ENCODE peak calls at places on chromosomes 1 and 21, in eight cellular contexts. One of them, this sample, is unnamed. For H3K4me1, the result is how much of the 10 kb centered on the place peaks cover.

GRCh38 chr1:239711768-239712167 is 325.4 kb downstream of the CHRM3 start:
- DNase-seq in CD8-positive, alpha-beta T cell: no peak
- DNase-seq in heart left ventricle: no peak
- DNase-seq in OCI-LY7: no peak
- DNase-seq in ovary: no peak
- DNase-seq in uterus: no peak
- DNase-seq in prostate gland: no peak
- DNase-seq in tibial artery: no peak
- DNase-seq in this sample: no peak

GRCh38 chr1:11537854-11538591 is 59.1 kb downstream of the DISP3 start:
- DNase-seq in CD8-positive, alpha-beta T cell: no peak
- DNase-seq in OCI-LY7: no peak
- DNase-seq in uterus: no peak
- DNase-seq in heart left ventricle: no peak
- DNase-seq in tibial artery: no peak
- DNase-seq in prostate gland: no peak
- DNase-seq in ovary: no peak
- DNase-seq in this sample: no peak

GRCh38 chr1:85580046-85580411 is 532 bp upstream of the CCN1 start:
- DNase-seq in ovary: peak
- DNase-seq in uterus: peak
- DNase-seq in CD8-positive, alpha-beta T cell: no peak
- DNase-seq in OCI-LY7: no peak
- DNase-seq in heart left ventricle: peak
- DNase-seq in prostate gland: peak
- DNase-seq in tibial artery: no peak
- DNase-seq in this sample: no peak

GRCh38 chr1:114024049-114024448 is 44.8 kb downstream of the OLFML3 start:
- DNase-seq in tibial artery: no peak
- DNase-seq in CD8-positive, alpha-beta T cell: no peak
- DNase-seq in ovary: peak
- DNase-seq in uterus: no peak
- DNase-seq in OCI-LY7: no peak
- DNase-seq in prostate gland: no peak
- DNase-seq in heart left ventricle: no peak
- DNase-seq in this sample: no peak

GRCh38 chr1:77824083-77824482 is 44.6 kb downstream of the MIGA1 start:
- DNase-seq in uterus: no peak
- DNase-seq in heart left ventricle: no peak
- DNase-seq in CD8-positive, alpha-beta T cell: no peak
- DNase-seq in tibial artery: no peak
- DNase-seq in ovary: no peak
- DNase-seq in OCI-LY7: no peak
- DNase-seq in prostate gland: no peak
- DNase-seq in this sample: no peak

GRCh38 chr21:27505516-27505915 is 538.6 kb upstream of the ADAMTS5 start:
- DNase-seq in heart left ventricle: no peak
- DNase-seq in ovary: no peak
- DNase-seq in CD8-positive, alpha-beta T cell: no peak
- DNase-seq in OCI-LY7: no peak
- DNase-seq in prostate gland: no peak
- DNase-seq in uterus: no peak
- DNase-seq in tibial artery: no peak
- DNase-seq in this sample: no peak

GRCh38 chr1:209607102-209607794 is 23.7 kb downstream of the CAMK1G start:
- DNase-seq in OCI-LY7: no peak
- DNase-seq in uterus: no peak
- DNase-seq in prostate gland: no peak
- DNase-seq in CD8-positive, alpha-beta T cell: no peak
- DNase-seq in heart left ventricle: no peak
- DNase-seq in tibial artery: no peak
- DNase-seq in ovary: no peak
- DNase-seq in this sample: no peak

GRCh38 chr1:7640350-7640749 is 130.7 kb upstream of the VAMP3 start:
- DNase-seq in tibial artery: no peak
- DNase-seq in CD8-positive, alpha-beta T cell: no peak
- DNase-seq in prostate gland: no peak
- DNase-seq in OCI-LY7: no peak
- DNase-seq in uterus: no peak
- DNase-seq in ovary: no peak
- DNase-seq in heart left ventricle: no peak
- DNase-seq in this sample: no peak

GRCh38 chr1:70819231-70819630 is 228.4 kb downstream of the PTGER3 start:
- DNase-seq in CD8-positive, alpha-beta T cell: no peak
- DNase-seq in OCI-LY7: no peak
- DNase-seq in ovary: no peak
- DNase-seq in heart left ventricle: no peak
- DNase-seq in prostate gland: no peak
- DNase-seq in uterus: no peak
- DNase-seq in tibial artery: no peak
- DNase-seq in this sample: no peak

GRCh38 chr1:5949074-5949760 is 43.0 kb downstream of the NPHP4 start:
- DNase-seq in prostate gland: no peak
- DNase-seq in uterus: no peak
- DNase-seq in tibial artery: no peak
- DNase-seq in CD8-positive, alpha-beta T cell: no peak
- DNase-seq in OCI-LY7: no peak
- DNase-seq in heart left ventricle: no peak
- DNase-seq in ovary: no peak
- DNase-seq in this sample: no peak

GRCh38 chr1:77282187-77282865 is 507 bp downstream of the AK5 start:
- DNase-seq in prostate gland: no peak
- DNase-seq in tibial artery: no peak
- DNase-seq in CD8-positive, alpha-beta T cell: peak
- DNase-seq in heart left ventricle: no peak
- DNase-seq in ovary: peak
- DNase-seq in OCI-LY7: no peak
- DNase-seq in uterus: no peak
- DNase-seq in this sample: no peak

GRCh38 chr21:26127918-26128317 is 42.7 kb downstream of the APP start:
- DNase-seq in OCI-LY7: no peak
- DNase-seq in tibial artery: peak
- DNase-seq in prostate gland: peak
- DNase-seq in CD8-positive, alpha-beta T cell: no peak
- DNase-seq in ovary: no peak
- DNase-seq in uterus: no peak
- DNase-seq in heart left ventricle: peak
- DNase-seq in this sample: no peak

GRCh38 chr1:209890606-209891330 is 47.2 kb upstream of the SYT14 start:
- DNase-seq in uterus: no peak
- DNase-seq in OCI-LY7: no peak
- DNase-seq in CD8-positive, alpha-beta T cell: no peak
- DNase-seq in heart left ventricle: no peak
- DNase-seq in prostate gland: no peak
- DNase-seq in tibial artery: no peak
- DNase-seq in ovary: no peak
- DNase-seq in this sample: no peak

GRCh38 chr21:44952116-44952928 is 12.5 kb downstream of the SLX9 start:
- DNase-seq in uterus: no peak
- DNase-seq in CD8-positive, alpha-beta T cell: no peak
- DNase-seq in heart left ventricle: peak
- DNase-seq in ovary: no peak
- DNase-seq in OCI-LY7: no peak
- DNase-seq in prostate gland: no peak
- DNase-seq in tibial artery: peak
- DNase-seq in this sample: peak

GRCh38 chr1:151547900-151548230 is 7.8 kb downstream of the TUFT1 start:
- DNase-seq in CD8-positive, alpha-beta T cell: no peak
- DNase-seq in tibial artery: no peak
- DNase-seq in ovary: no peak
- DNase-seq in heart left ventricle: no peak
- DNase-seq in prostate gland: no peak
- DNase-seq in OCI-LY7: no peak
- DNase-seq in uterus: no peak
- DNase-seq in this sample: no peak
- H3K4me1 ChIP-seq in CD8-positive, alpha-beta T cell: under half
- H3K4me1 ChIP-seq in tibial artery: under half
- H3K4me1 ChIP-seq in ovary: under half
- H3K4me1 ChIP-seq in heart left ventricle: under half
- H3K4me1 ChIP-seq in prostate gland: under half
- H3K4me1 ChIP-seq in OCI-LY7: under half
- H3K4me1 ChIP-seq in uterus: under half
- H3K4me1 ChIP-seq in this sample: under half

GRCh38 chr21:39021475-39021832 is 161.8 kb downstream of the PSMG1 start:
- DNase-seq in heart left ventricle: no peak
- DNase-seq in prostate gland: no peak
- DNase-seq in uterus: no peak
- DNase-seq in OCI-LY7: no peak
- DNase-seq in CD8-positive, alpha-beta T cell: no peak
- DNase-seq in ovary: no peak
- DNase-seq in tibial artery: no peak
- DNase-seq in this sample: no peak

GRCh38 chr21:39022035-39022900 is 161.0 kb downstream of the PSMG1 start:
- DNase-seq in tibial artery: no peak
- DNase-seq in ovary: peak
- DNase-seq in prostate gland: no peak
- DNase-seq in OCI-LY7: no peak
- DNase-seq in heart left ventricle: no peak
- DNase-seq in uterus: peak
- DNase-seq in CD8-positive, alpha-beta T cell: no peak
- DNase-seq in this sample: no peak

GRCh38 chr21:39024538-39024937 is 158.7 kb downstream of the PSMG1 start:
- DNase-seq in tibial artery: no peak
- DNase-seq in prostate gland: no peak
- DNase-seq in heart left ventricle: no peak
- DNase-seq in uterus: no peak
- DNase-seq in CD8-positive, alpha-beta T cell: no peak
- DNase-seq in ovary: no peak
- DNase-seq in OCI-LY7: no peak
- DNase-seq in this sample: no peak

GRCh38 chr21:39025198-39025597 is 158.1 kb downstream of the PSMG1 start:
- DNase-seq in heart left ventricle: no peak
- DNase-seq in uterus: no peak
- DNase-seq in prostate gland: no peak
- DNase-seq in CD8-positive, alpha-beta T cell: no peak
- DNase-seq in ovary: no peak
- DNase-seq in tibial artery: no peak
- DNase-seq in OCI-LY7: no peak
- DNase-seq in this sample: no peak

DNA sequence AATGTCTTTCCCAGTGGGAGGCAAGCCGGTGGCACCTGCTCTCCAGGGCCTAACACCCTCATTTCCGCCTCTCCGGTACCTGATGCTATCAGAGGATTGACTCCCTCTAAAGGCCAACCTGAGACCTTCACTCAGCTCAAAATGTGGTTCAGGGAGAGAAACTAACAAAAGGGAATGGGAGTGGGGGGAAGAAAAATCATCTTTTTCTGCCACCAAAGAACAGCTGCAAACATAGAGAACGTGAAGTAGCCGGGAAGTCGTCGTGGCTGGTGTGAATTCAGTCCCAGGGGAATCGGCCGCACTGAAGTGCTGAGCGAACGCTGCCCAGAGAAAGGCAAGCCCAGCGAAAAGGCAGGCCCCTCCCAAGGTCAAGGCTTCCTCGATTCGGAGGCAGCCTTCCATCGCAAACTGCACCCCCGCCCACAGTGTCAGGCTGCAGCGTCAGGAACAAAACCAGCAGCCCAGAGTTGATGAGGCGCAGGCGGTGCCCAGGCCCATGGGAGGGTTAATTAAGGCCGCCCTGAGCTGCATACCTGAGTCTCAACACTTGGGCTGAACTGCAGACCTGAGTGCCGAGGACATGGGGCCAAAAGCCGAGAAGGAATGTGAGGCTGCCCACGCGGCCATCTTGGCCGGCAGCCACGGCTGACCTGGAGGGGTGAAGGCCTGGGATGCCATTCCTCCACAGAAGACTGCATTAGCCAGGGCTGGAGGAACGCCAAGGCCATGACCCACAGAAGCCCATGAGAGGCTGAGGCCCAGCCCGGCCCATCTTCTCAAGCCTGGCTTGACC is 160.2 kb downstream of the PSMG1 start:
- DNase-seq in OCI-LY7: no peak
- DNase-seq in uterus: peak
- DNase-seq in heart left ventricle: peak
- DNase-seq in tibial artery: no peak
- DNase-seq in CD8-positive, alpha-beta T cell: no peak
- DNase-seq in prostate gland: no peak
- DNase-seq in ovary: peak
- DNase-seq in this sample: peak
- TF ChIP-seq CTCF in OCI-LY7: peak
- TF ChIP-seq CTCF in uterus: no peak
- TF ChIP-seq CTCF in heart left ventricle: peak
- TF ChIP-seq CTCF in tibial artery: peak
- TF ChIP-seq CTCF in CD8-positive, alpha-beta T cell: no peak
- TF ChIP-seq CTCF in prostate gland: no peak
- TF ChIP-seq CTCF in ovary: no peak
- TF ChIP-seq CTCF in this sample: peak

DNA sequence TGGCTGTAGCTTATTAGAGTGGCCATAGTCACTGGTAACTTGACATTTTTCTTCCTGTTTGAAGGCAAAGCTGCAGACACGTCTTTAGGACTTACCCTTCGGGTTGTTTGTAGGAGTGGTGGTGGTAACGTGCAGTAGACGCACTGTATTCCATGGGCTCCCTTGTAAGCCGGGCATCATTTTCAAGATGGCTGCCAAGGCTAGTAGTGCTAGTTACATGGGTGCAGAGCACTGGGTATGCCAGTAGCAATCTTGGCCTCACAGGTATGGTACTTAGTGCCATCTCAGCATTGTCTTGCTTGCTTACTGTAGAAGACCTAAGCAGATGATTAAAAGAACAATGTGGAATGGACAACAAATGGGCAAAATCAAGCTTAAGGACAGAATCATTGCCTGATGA is 1.9 kb downstream of the YBX1 start:
- DNase-seq in prostate gland: no peak
- DNase-seq in OCI-LY7: peak
- DNase-seq in heart left ventricle: no peak
- DNase-seq in uterus: no peak
- DNase-seq in ovary: no peak
- DNase-seq in CD8-positive, alpha-beta T cell: no peak
- DNase-seq in tibial artery: no peak
- DNase-seq in this sample: no peak
- H3K4me3 ChIP-seq in prostate gland: no peak
- H3K4me3 ChIP-seq in OCI-LY7: peak
- H3K4me3 ChIP-seq in heart left ventricle: peak
- H3K4me3 ChIP-seq in uterus: peak
- H3K4me3 ChIP-seq in ovary: peak
- H3K4me3 ChIP-seq in CD8-positive, alpha-beta T cell: peak
- H3K4me3 ChIP-seq in tibial artery: peak
- H3K4me3 ChIP-seq in this sample: peak

GRCh38 chr1:208163542-208163941 is 80.6 kb downstream of the PLXNA2 start:
- DNase-seq in uterus: no peak
- DNase-seq in heart left ventricle: no peak
- DNase-seq in tibial artery: no peak
- DNase-seq in ovary: no peak
- DNase-seq in OCI-LY7: no peak
- DNase-seq in prostate gland: no peak
- DNase-seq in CD8-positive, alpha-beta T cell: no peak
- DNase-seq in this sample: no peak
- H3K4me1 ChIP-seq in uterus: under half
- H3K4me1 ChIP-seq in heart left ventricle: half or more
- H3K4me1 ChIP-seq in tibial artery: half or more
- H3K4me1 ChIP-seq in ovary: under half
- H3K4me1 ChIP-seq in OCI-LY7: under half
- H3K4me1 ChIP-seq in prostate gland: under half
- H3K4me1 ChIP-seq in CD8-positive, alpha-beta T cell: under half
- H3K4me1 ChIP-seq in this sample: half or more

GRCh38 chr1:3234281-3234680 is 165.3 kb downstream of the PRDM16 start:
- DNase-seq in prostate gland: no peak
- DNase-seq in tibial artery: no peak
- DNase-seq in heart left ventricle: no peak
- DNase-seq in CD8-positive, alpha-beta T cell: no peak
- DNase-seq in uterus: no peak
- DNase-seq in OCI-LY7: no peak
- DNase-seq in ovary: no peak
- DNase-seq in this sample: no peak
- TF ChIP-seq CTCF in prostate gland: no peak
- TF ChIP-seq CTCF in tibial artery: no peak
- TF ChIP-seq CTCF in heart left ventricle: no peak
- TF ChIP-seq CTCF in CD8-positive, alpha-beta T cell: no peak
- TF ChIP-seq CTCF in uterus: no peak
- TF ChIP-seq CTCF in OCI-LY7: no peak
- TF ChIP-seq CTCF in ovary: no peak
- TF ChIP-seq CTCF in this sample: no peak

This sample was measured in heart right ventricle.